ENCODE peak calls at places on chromosomes 16 and 17, in four cellular contexts. One of them, this sample, is unnamed.

GRCh38 chr16:73172621-73173312 is 124.8 kb upstream of the ZFHX3 start:
- DNase-seq in GM10248: no peak
- DNase-seq in NCI-H1048: peak
- DNase-seq in HEK293T: peak
- DNase-seq in this sample: peak

GRCh38 chr16:54351171-54351570 is 64.6 kb upstream of the IRX3 start:
- DNase-seq in GM10248: no peak
- DNase-seq in NCI-H1048: no peak
- DNase-seq in HEK293T: no peak
- DNase-seq in this sample: no peak

GRCh38 chr16:25966172-25967097 is 274.7 kb downstream of the HS3ST4 start:
- DNase-seq in GM10248: peak
- DNase-seq in NCI-H1048: no peak
- DNase-seq in HEK293T: no peak
- DNase-seq in this sample: no peak

GRCh38 chr16:50692999-50693781 is at the start of gene NOD2:
- DNase-seq in GM10248: peak
- DNase-seq in NCI-H1048: no peak
- DNase-seq in HEK293T: peak
- DNase-seq in this sample: no peak

GRCh38 chr17:70674061-70674460 is 504.7 kb downstream of the KCNJ2 start:
- DNase-seq in GM10248: no peak
- DNase-seq in NCI-H1048: no peak
- DNase-seq in HEK293T: no peak
- DNase-seq in this sample: no peak

GRCh38 chr16:606656-607307 is 16.9 kb downstream of the RAB40C start:
- DNase-seq in GM10248: no peak
- DNase-seq in NCI-H1048: no peak
- DNase-seq in HEK293T: no peak
- DNase-seq in this sample: no peak

GRCh38 chr17:12282056-12282455 is 261.4 kb downstream of the MAP2K4 start:
- DNase-seq in GM10248: no peak
- DNase-seq in NCI-H1048: no peak
- DNase-seq in HEK293T: no peak
- DNase-seq in this sample: no peak

GRCh38 chr17:43309505-43310329 is 75.9 kb upstream of the RNU2-1 start:
- DNase-seq in GM10248: no peak
- DNase-seq in NCI-H1048: no peak
- DNase-seq in HEK293T: no peak
- DNase-seq in this sample: peak

GRCh38 chr17:83083368-83084201 is 4.2 kb downstream of the METRNL start:
- DNase-seq in GM10248: no peak
- DNase-seq in NCI-H1048: no peak
- DNase-seq in HEK293T: no peak
- DNase-seq in this sample: no peak

GRCh38 chr17:31248986-31249385 is 48.1 kb downstream of the OMG start:
- DNase-seq in GM10248: no peak
- DNase-seq in NCI-H1048: no peak
- DNase-seq in HEK293T: no peak
- DNase-seq in this sample: no peak

GRCh38 chr17:81335388-81336157 is 40.5 kb upstream of the SLC38A10 start:
- DNase-seq in GM10248: no peak
- DNase-seq in NCI-H1048: no peak
- DNase-seq in HEK293T: no peak
- DNase-seq in this sample: no peak

GRCh38 chr17:40699880-40700279 is 3.7 kb downstream of the KRT24 start:
- DNase-seq in GM10248: no peak
- DNase-seq in NCI-H1048: no peak
- DNase-seq in HEK293T: no peak
- DNase-seq in this sample: no peak

GRCh38 chr16:64579712-64580111 is 542.2 kb downstream of the CDH11 start:
- DNase-seq in GM10248: no peak
- DNase-seq in NCI-H1048: no peak
- DNase-seq in HEK293T: no peak
- DNase-seq in this sample: no peak

GRCh38 chr17:77724876-77725615 is 233.5 kb upstream of the TNRC6C start:
- DNase-seq in GM10248: no peak
- DNase-seq in NCI-H1048: no peak
- DNase-seq in HEK293T: no peak
- DNase-seq in this sample: no peak

GRCh38 chr17:59466943-59467801 is 98.2 kb upstream of the DHX40 start:
- DNase-seq in GM10248: no peak
- DNase-seq in NCI-H1048: no peak
- DNase-seq in HEK293T: no peak
- DNase-seq in this sample: no peak

GRCh38 chr16:8565498-8565897 is 24.8 kb downstream of the TMEM114 start:
- DNase-seq in GM10248: no peak
- DNase-seq in NCI-H1048: no peak
- DNase-seq in HEK293T: no peak
- DNase-seq in this sample: no peak

GRCh38 chr17:70168044-70168978 is 1.0 kb upstream of the KCNJ2 start:
- DNase-seq in GM10248: peak
- DNase-seq in NCI-H1048: no peak
- DNase-seq in HEK293T: peak
- DNase-seq in this sample: peak

GRCh38 chr16:87581867-87582220 is 20.5 kb upstream of the JPH3 start:
- DNase-seq in GM10248: no peak
- DNase-seq in NCI-H1048: no peak
- DNase-seq in HEK293T: peak
- DNase-seq in this sample: peak

GRCh38 chr17:75558666-75559530 is 28.7 kb upstream of the MYO15B start:
- DNase-seq in GM10248: no peak
- DNase-seq in NCI-H1048: no peak
- DNase-seq in HEK293T: no peak
- DNase-seq in this sample: no peak

GRCh38 chr17:40958086-40958953 is 8.4 kb downstream of the KRT39 start:
- DNase-seq in GM10248: no peak
- DNase-seq in NCI-H1048: no peak
- DNase-seq in HEK293T: no peak
- DNase-seq in this sample: no peak

GRCh38 chr16:19601083-19601976 is 45.8 kb downstream of the VPS35L start:
- DNase-seq in GM10248: peak
- DNase-seq in NCI-H1048: no peak
- DNase-seq in HEK293T: peak
- DNase-seq in this sample: peak

GRCh38 chr16:64615647-64616280 is 506.1 kb downstream of the CDH11 start:
- DNase-seq in GM10248: no peak
- DNase-seq in NCI-H1048: no peak
- DNase-seq in HEK293T: no peak
- DNase-seq in this sample: no peak

GRCh38 chr16:74480150-74481029 is 59.1 kb upstream of the CLEC18B start:
- DNase-seq in GM10248: no peak
- DNase-seq in NCI-H1048: no peak
- DNase-seq in HEK293T: peak
- DNase-seq in this sample: peak

GRCh38 chr17:80105762-80106161 is 4.4 kb downstream of the GAA start:
- DNase-seq in GM10248: no peak
- DNase-seq in NCI-H1048: no peak
- DNase-seq in HEK293T: no peak
- DNase-seq in this sample: no peak

GRCh38 chr17:77433385-77434135 is 292.8 kb downstream of the SEC14L1 start:
- DNase-seq in GM10248: peak
- DNase-seq in NCI-H1048: no peak
- DNase-seq in HEK293T: no peak
- DNase-seq in this sample: no peak

GRCh38 chr17:58120195-58120822 is 27.9 kb upstream of the OR4D1 start:
- DNase-seq in GM10248: peak
- DNase-seq in NCI-H1048: no peak
- DNase-seq in HEK293T: peak
- DNase-seq in this sample: peak

GRCh38 chr16:13923703-13924298 is 3.8 kb downstream of the ERCC4 start:
- DNase-seq in GM10248: peak
- DNase-seq in NCI-H1048: no peak
- DNase-seq in HEK293T: peak
- DNase-seq in this sample: no peak

GRCh38 chr16:22004321-22004720 is 3.4 kb upstream of the PDZD9 start:
- DNase-seq in GM10248: no peak
- DNase-seq in NCI-H1048: no peak
- DNase-seq in HEK293T: no peak
- DNase-seq in this sample: no peak

GRCh38 chr17:56785396-56785795 is 48.3 kb downstream of the C17orf67 start:
- DNase-seq in GM10248: no peak
- DNase-seq in NCI-H1048: no peak
- DNase-seq in HEK293T: no peak
- DNase-seq in this sample: no peak

GRCh38 chr17:71494456-71494855 is 626.4 kb upstream of the SOX9 start:
- DNase-seq in GM10248: no peak
- DNase-seq in NCI-H1048: no peak
- DNase-seq in HEK293T: no peak
- DNase-seq in this sample: no peak

GRCh38 chr16:68760671-68761275 is 23.7 kb downstream of the CDH1 start:
- DNase-seq in GM10248: peak
- DNase-seq in NCI-H1048: no peak
- DNase-seq in HEK293T: no peak
- DNase-seq in this sample: no peak

This sample was measured in tibial nerve.